ENCODE peak calls at places on chromosomes 12 and 14, in seven cellular contexts. L, Z, I, X, S, C and O are unnamed samples.

GRCh38 chr14:77313374-77313773 is 7.3 kb downstream of the POMT2 start:
- DNase-seq in C (no peak), I (no peak), S (no peak), X (no peak), Z (no peak), L (no peak), O (no peak)

GRCh38 chr12:40240779-40241178 is 16.0 kb downstream of the LRRK2 start:
- DNase-seq in S (no peak), X (no peak), C (no peak), L (no peak), Z (no peak), I (no peak), O (no peak)

GRCh38 chr14:93619176-93619793 is 169.0 kb downstream of the PRIMA1 start:
- DNase-seq in S (peak), Z (peak), C (peak), I (peak), L (peak), X (peak), O (peak)

GRCh38 chr12:32107376-32108267 is 975 bp downstream of the BICD1 start:
- DNase-seq in C (peak), X (peak), S (peak), I (peak), Z (peak), L (peak), O (peak)

GRCh38 chr12:120257041-120257821 is 8.3 kb downstream of the PXN start:
- DNase-seq in S (peak), X (peak), C (peak), Z (peak), I (peak), L (peak), O (peak)

GRCh38 chr14:79161576-79161975 is 991.4 kb downstream of the NRXN3 start:
- DNase-seq in S (peak), I (peak), C (peak), L (peak), Z (peak), X (peak), O (peak)

GRCh38 chr14:32654106-32654505 is 284.6 kb upstream of the NPAS3 start:
- DNase-seq in Z (no peak), X (no peak), I (peak), S (no peak), L (no peak), C (no peak), O (no peak)

GRCh38 chr12:43836455-43836989 is 641 bp downstream of the TMEM117 start:
- DNase-seq in X (peak), S (peak), I (peak), L (peak), C (no peak), Z (peak), O (peak)

GRCh38 chr12:70581199-70581598 is 56.0 kb downstream of the PTPRB start:
- DNase-seq in X (no peak), S (no peak), C (no peak), L (no peak), Z (no peak), I (no peak), O (no peak)

GRCh38 chr14:92400579-92401444 is 77.8 kb downstream of the SLC24A4 start:
- DNase-seq in L (peak), Z (peak), X (no peak), I (no peak), C (no peak), S (no peak), O (no peak)

GRCh38 chr14:106187176-106187670 is 660.8 kb downstream of the TMEM121 start:
- DNase-seq in I (no peak), L (no peak), Z (no peak), X (no peak), S (no peak), C (no peak), O (no peak)

GRCh38 chr14:92121207-92121669 is 268 bp downstream of the NDUFB1 start:
- DNase-seq in I (peak), C (no peak), Z (peak), X (peak), S (peak), L (peak), O (peak)

GRCh38 chr12:128644664-128645296 is 179.0 kb downstream of the SLC15A4 start:
- DNase-seq in X (no peak), S (no peak), I (peak), C (no peak), Z (no peak), L (peak), O (no peak)

GRCh38 chr14:75156901-75157300 is 19.5 kb downstream of the TMED10 start:
- DNase-seq in S (peak), X (no peak), L (no peak), I (no peak), Z (no peak), C (peak), O (no peak)

GRCh38 chr12:18753481-18754117 is 15.7 kb downstream of the CAPZA3 start:
- DNase-seq in C (no peak), L (no peak), I (no peak), X (no peak), S (peak), Z (peak), O (peak)

GRCh38 chr12:18752280-18752920 is 14.5 kb downstream of the CAPZA3 start:
- DNase-seq in C (no peak), Z (peak), X (peak), I (peak), S (peak), L (peak), O (peak)

GRCh38 chr12:18750087-18750486 is 12.2 kb downstream of the CAPZA3 start:
- DNase-seq in S (no peak), C (no peak), I (peak), L (peak), Z (peak), X (peak), O (peak)

GRCh38 chr12:18752947-18753346 is 15.0 kb downstream of the CAPZA3 start:
- DNase-seq in L (no peak), S (no peak), X (no peak), Z (no peak), C (no peak), I (no peak), O (no peak)

GRCh38 chr12:18751866-18752265 is 13.9 kb downstream of the CAPZA3 start:
- DNase-seq in I (no peak), S (no peak), Z (no peak), X (no peak), L (no peak), C (no peak), O (no peak)
- H3K4me3 ChIP-seq in I (peak), S (no peak), Z (no peak), X (no peak), L (no peak), C (no peak), O (no peak)

DNA sequence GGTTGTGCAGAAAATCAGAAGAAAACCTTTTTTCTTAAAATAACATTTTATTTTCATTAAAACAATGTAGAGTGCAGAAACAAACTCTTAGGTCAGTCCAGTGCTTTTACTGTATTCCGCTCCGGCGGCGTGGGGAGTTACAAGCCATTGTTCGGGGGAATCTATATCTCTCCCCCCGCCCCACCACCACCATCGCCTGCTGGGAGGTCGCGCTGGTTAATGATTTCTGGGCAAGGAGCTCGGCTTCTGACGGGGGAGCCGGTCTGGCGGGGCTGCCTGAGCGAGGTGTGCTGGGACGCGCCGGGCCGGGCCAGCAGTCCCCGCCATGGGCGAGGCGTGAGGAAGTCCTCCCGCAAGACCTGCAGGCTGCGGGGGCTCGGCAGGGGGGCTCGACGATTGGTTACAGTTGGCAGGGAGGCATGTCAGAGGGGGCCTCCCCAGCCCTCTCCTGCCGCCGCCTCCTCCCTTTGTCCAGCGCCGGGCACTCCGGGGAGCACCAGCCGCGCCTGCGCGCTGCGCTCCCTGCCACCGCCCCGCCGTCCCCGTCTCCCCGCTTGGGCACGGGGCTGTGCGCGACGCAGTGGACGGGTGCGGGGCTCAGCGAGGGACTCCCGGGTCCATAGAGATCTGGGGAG is 1.0 kb upstream of the DUSP6 start:
- DNase-seq in L (peak), X (peak), C (no peak), I (peak), Z (peak), S (peak), O (no peak)
- H3K4me3 ChIP-seq in L (peak), X (peak), C (peak), I (peak), Z (peak), S (peak), O (peak)

GRCh38 chr12:124295431-124296058 is 652 bp downstream of the RFLNA start:
- DNase-seq in X (no peak), L (no peak), I (peak), C (no peak), Z (no peak), S (no peak), O (no peak)
- H3K4me3 ChIP-seq in X (peak), L (peak), I (no peak), C (no peak), Z (peak), S (peak), O (no peak)

GRCh38 chr12:108770269-108770829 is 39.0 kb upstream of the CORO1C start:
- DNase-seq in C (no peak), Z (no peak), L (no peak), X (no peak), I (no peak), S (no peak), O (no peak)

GRCh38 chr12:108772247-108772646 is 40.9 kb upstream of the CORO1C start:
- DNase-seq in X (no peak), I (no peak), Z (no peak), S (no peak), L (no peak), C (no peak), O (no peak)

GRCh38 chr12:108766294-108766693 is 35.0 kb upstream of the CORO1C start:
- DNase-seq in S (no peak), L (no peak), X (no peak), Z (no peak), C (no peak), I (no peak), O (no peak)

GRCh38 chr12:108770963-108771362 is 39.6 kb upstream of the CORO1C start:
- DNase-seq in C (no peak), X (no peak), I (no peak), S (no peak), L (no peak), Z (no peak), O (no peak)

GRCh38 chr12:108768591-108769500 is 37.5 kb upstream of the CORO1C start:
- DNase-seq in I (no peak), S (no peak), C (no peak), Z (no peak), X (no peak), L (peak), O (no peak)
- H3K4me3 ChIP-seq in I (no peak), S (peak), C (no peak), Z (peak), X (peak), L (peak), O (no peak)

GRCh38 chr14:100160534-100160916 is 1.1 kb upstream of the DEGS2 start:
- DNase-seq in L (no peak), C (no peak), I (no peak), Z (no peak), S (no peak), X (no peak), O (no peak)

GRCh38 chr14:100156776-100157175 is 2.7 kb downstream of the DEGS2 start:
- DNase-seq in X (no peak), I (no peak), L (no peak), C (no peak), Z (no peak), S (no peak), O (no peak)

GRCh38 chr14:100159865-100160533 is 554 bp upstream of the DEGS2 start:
- DNase-seq in I (no peak), C (no peak), L (peak), S (no peak), X (no peak), Z (no peak), O (no peak)

GRCh38 chr14:100159107-100159864 is at the start of gene DEGS2:
- DNase-seq in C (no peak), Z (no peak), L (peak), X (no peak), S (no peak), I (peak), O (no peak)

GRCh38 chr14:100158566-100159106 is 809 bp downstream of the DEGS2 start:
- DNase-seq in S (no peak), L (no peak), Z (no peak), C (no peak), X (no peak), I (no peak), O (no peak)
- H3K4me3 ChIP-seq in S (no peak), L (no peak), Z (no peak), C (no peak), X (no peak), I (peak), O (no peak)